ENCODE peak calls at places on chromosomes 11 and 22, in ten cellular contexts. L is H1, V is A549, P is endothelial cell of umbilical vein, J is uterus, M is fibroblast of lung, Q is psoas muscle, S is stomach, F is breast epithelium, I is Peyer's patch. Y is an unnamed sample.
A peak's percentile ranks its signal among the peaks of the same experiment; 100 is the strongest.

GRCh38 chr11:95790933-95791247 is 592 bp downstream of the CEP57 start:
- DNase-seq in F (peak; percentile 52), P (peak; percentile 60), V (peak; percentile 10), J (peak; percentile 69), S (peak; percentile 71), I (peak; percentile 77), L (no peak), M (peak; percentile 66), Q (no peak), Y (peak; percentile 65)

GRCh38 chr11:57499413-57499982 is 16.0 kb downstream of the SLC43A1 start:
- DNase-seq in S (peak; percentile 97), M (peak; percentile 85), F (peak; percentile 87), L (peak; percentile 89), P (peak; percentile 97), J (peak; percentile 98), V (peak; percentile 98), Q (peak; percentile 97), I (peak; percentile 96), Y (peak; percentile 91)

GRCh38 chr22:21778705-21779363 is 43.2 kb upstream of the YPEL1 start:
- DNase-seq in J (no peak), V (no peak), Q (no peak), I (no peak), F (no peak), P (no peak), S (peak; percentile 17), M (peak; percentile 95), L (no peak), Y (no peak)

GRCh38 chr11:3929689-3930088 is 74.2 kb downstream of the STIM1 start:
- DNase-seq in F (no peak), I (no peak), V (no peak), J (peak; percentile 37), Q (no peak), P (no peak), M (no peak), L (no peak), S (no peak), Y (no peak)

GRCh38 chr22:50262973-50263617 is 1.6 kb upstream of the MAPK12 start:
- DNase-seq in L (no peak), Q (no peak), P (no peak), I (no peak), S (no peak), J (no peak), M (no peak), F (no peak), V (no peak), Y (no peak)

GRCh38 chr11:48014917-48015316 is 34.6 kb downstream of the PTPRJ start:
- DNase-seq in J (no peak), V (no peak), I (no peak), Q (no peak), F (no peak), M (no peak), L (no peak), S (no peak), P (no peak), Y (no peak)

GRCh38 chr11:27625347-27625912 is 74.8 kb downstream of the BDNF start:
- DNase-seq in M (no peak), I (no peak), Q (no peak), P (no peak), S (no peak), F (no peak), V (no peak), J (no peak), L (no peak), Y (no peak)

GRCh38 chr11:12212181-12212820 is 101.9 kb downstream of the MICAL2 start:
- DNase-seq in F (no peak), M (no peak), P (no peak), I (no peak), Q (no peak), S (no peak), J (no peak), V (no peak), L (no peak), Y (no peak)

GRCh38 chr22:31289335-31289734 is 3.0 kb downstream of the PIK3IP1 start:
- DNase-seq in P (no peak), F (no peak), L (no peak), I (peak; percentile 81), Q (no peak), V (no peak), M (no peak), J (no peak), S (peak; percentile 47), Y (no peak)

DNA sequence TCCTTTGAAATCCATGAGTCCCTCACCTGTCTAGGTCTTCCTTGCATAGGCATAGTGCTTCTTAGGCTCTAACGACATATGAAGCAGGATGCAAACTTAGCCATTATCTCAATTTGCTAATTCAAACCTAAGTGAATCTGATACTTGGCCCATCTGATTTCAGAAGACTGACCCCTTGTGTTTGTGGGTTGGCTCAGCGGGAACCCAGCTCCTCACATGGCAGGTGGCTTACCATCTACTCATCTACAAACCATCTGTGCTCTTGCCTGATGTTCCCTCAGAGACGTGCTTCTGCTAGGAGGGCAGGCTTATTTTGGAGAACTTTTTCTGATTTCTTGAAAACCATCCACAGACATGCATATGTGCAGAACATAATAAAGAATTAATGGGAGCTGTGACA is 15.2 kb downstream of the ELMOD1 start:
- DNase-seq in L (no peak), S (no peak), Q (no peak), M (no peak), F (no peak), V (no peak), I (no peak), P (no peak), J (no peak), Y (no peak)
- TF ChIP-seq CTCF in L (peak; percentile 42), S (no peak), Q (no peak), M (no peak), F (no peak), V (no peak), I (no peak), P (no peak), J (no peak), Y (no peak)

DNA sequence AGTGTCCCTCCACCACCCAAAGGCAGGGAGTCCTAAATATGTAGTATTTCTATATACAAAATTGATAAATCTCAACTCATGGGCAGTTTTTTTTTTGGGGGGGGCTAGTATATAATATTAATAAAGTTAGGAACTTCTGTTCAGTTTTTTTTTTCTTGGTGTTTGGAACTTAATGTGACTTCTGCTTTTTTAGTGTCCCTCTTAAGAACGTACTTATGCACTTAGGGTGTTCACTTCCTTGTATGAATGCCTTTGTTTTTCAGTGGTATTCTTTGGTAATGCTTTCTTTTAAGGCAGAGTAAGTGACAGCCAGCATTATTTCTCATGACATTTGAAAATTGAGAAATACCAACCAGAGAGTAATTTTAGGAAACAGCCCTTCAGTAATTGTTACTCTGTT is 2.3 kb downstream of the GRK3 start:
- DNase-seq in S (no peak), P (no peak), I (no peak), J (no peak), M (no peak), L (no peak), F (no peak), V (no peak), Q (no peak), Y (no peak)
- H3K4me3 ChIP-seq in S (no peak overlapping the region), P (no peak overlapping the region), I (no peak overlapping the region), J (no peak overlapping the region), M (no peak overlapping the region), L (peak overlapping the region; percentile 100), F (no peak overlapping the region), V (no peak overlapping the region), Q (peak overlapping the region; percentile 79), Y (no peak overlapping the region)

DNA sequence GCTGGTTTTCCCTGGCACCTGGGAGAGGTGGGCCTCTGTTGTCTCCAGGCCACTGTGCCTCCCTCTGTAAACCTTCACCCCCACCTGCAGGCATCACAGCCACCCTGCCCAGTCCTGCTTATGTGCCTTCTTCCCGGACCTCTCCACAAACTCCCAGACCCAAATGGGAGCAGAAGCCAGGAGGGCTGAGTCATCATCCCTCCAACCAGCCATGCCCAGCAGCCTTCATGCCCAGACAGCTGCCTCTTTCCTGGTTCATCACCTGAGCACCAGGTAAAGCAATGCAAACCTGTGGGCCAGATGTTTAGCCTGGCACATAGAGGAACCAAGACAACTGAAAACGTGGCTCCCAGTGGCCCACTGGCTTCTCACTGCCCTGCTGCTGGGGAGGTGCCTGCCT is 2.1 kb upstream of the TMPRSS4 start:
- DNase-seq in P (no peak), I (no peak), L (no peak), F (no peak), V (no peak), M (no peak), J (no peak), Q (no peak), S (peak; percentile 40), Y (peak; percentile 88)
- H3K27ac ChIP-seq in P (no peak overlapping the region), I (no peak overlapping the region), L (no peak overlapping the region), F (peak overlapping the region; percentile 77), V (no peak overlapping the region), M (no peak overlapping the region), J (no peak overlapping the region), Q (no peak overlapping the region), S (no peak overlapping the region), Y (peak overlapping the region; percentile 69)

GRCh38 chr11:8383227-8383626 is 119.5 kb upstream of the LMO1 start:
- DNase-seq in S (no peak), P (no peak), V (no peak), I (no peak), J (no peak), L (no peak), F (no peak), M (no peak), Q (no peak), Y (no peak)

GRCh38 chr11:8383627-8384026 is 119.9 kb upstream of the LMO1 start:
- DNase-seq in S (no peak), V (no peak), J (no peak), P (no peak), M (no peak), F (no peak), Q (no peak), I (no peak), L (no peak), Y (no peak)

GRCh38 chr11:8381343-8381742 is 117.7 kb upstream of the LMO1 start:
- DNase-seq in S (no peak), Q (no peak), J (no peak), M (no peak), F (no peak), V (no peak), P (no peak), L (no peak), I (no peak), Y (no peak)

GRCh38 chr11:8381871-8382396 is 118.3 kb upstream of the LMO1 start:
- DNase-seq in L (no peak), M (no peak), F (no peak), J (no peak), Q (no peak), V (no peak), S (no peak), I (no peak), P (no peak), Y (no peak)

DNA sequence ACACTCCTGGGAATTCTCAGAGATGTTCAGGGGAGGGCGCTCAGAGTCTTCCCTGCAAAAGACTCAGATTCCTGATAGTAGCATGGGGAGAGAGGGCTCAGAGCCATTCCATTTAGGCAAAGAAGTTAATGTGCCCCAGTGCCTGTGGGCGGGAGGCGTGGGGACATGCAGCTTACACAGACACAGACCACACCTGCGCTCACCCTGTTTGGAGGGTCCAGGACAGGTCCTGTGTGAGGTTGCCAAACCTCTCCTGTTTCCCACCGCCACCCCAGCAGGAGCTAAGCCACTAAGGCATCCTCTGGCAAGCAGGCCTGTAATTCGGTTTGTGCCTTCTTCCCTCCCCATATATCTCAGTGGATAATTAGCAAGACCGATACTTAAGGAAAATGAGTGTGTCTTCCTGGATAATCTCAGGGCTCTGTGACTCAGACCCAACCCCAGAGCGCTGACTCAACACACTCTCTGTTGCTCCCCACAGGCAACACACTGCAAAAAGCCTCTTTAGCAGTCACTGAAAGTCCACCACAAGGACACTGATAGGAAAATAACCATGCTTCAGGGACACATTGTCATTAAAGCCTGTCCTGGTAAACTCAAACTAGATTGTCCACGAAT is 118.9 kb upstream of the LMO1 start:
- DNase-seq in V (no peak), S (no peak), I (no peak), J (no peak), L (no peak), F (no peak), P (no peak), Q (no peak), M (peak; percentile 70), Y (no peak)
- TF ChIP-seq CTCF in V (no peak), S (no peak), I (no peak), J (no peak), L (no peak), F (no peak), P (no peak), Q (no peak), M (no peak), Y (no peak)